ENCODE peak calls at places on chromosomes 5 and 9, in nine cellular contexts. F is ovary; D is upper lobe of right lung; Q is A549; V is heart right ventricle; U is pancreas; B is effector memory CD4-positive, alpha-beta T cell; J is heart left ventricle; S is breast epithelium. G is an unnamed sample.

GRCh38 chr9:84062538-84062937 is 81.9 kb downstream of the RMI1 start:
- DNase-seq in B (no peak), F (no peak), S (no peak), D (no peak), J (no peak), U (no peak), V (peak; percentile 60), Q (no peak), G (no peak)

GRCh38 chr9:130287736-130288135 is 22.2 kb downstream of the HMCN2 start:
- DNase-seq in J (no peak), V (no peak), Q (no peak), S (no peak), U (no peak), B (no peak), F (no peak), D (peak; percentile 20), G (no peak)

GRCh38 chr9:137357166-137357565 is 55.1 kb upstream of the NRARP start:
- DNase-seq in U (no peak), S (no peak), V (no peak), D (peak; percentile 20), B (no peak), F (no peak), Q (no peak), J (no peak), G (peak; percentile 19)

GRCh38 chr5:120367896-120368634 is 96.0 kb upstream of the PRR16 start:
- DNase-seq in Q (no peak), V (no peak), B (no peak), F (no peak), J (no peak), U (no peak), S (no peak), D (no peak), G (no peak)

GRCh38 chr9:27468450-27469110 is 55.5 kb upstream of the IFNK start:
- DNase-seq in D (no peak), Q (no peak), J (no peak), V (no peak), F (no peak), B (no peak), S (no peak), U (no peak), G (no peak)

GRCh38 chr5:128674837-128675446 is 136.9 kb upstream of the FBN2 start:
- DNase-seq in F (no peak), B (no peak), U (peak; percentile 65), Q (peak; percentile 21), S (no peak), V (peak; percentile 9), J (no peak), D (no peak), G (no peak)

GRCh38 chr5:131252824-131253171 is 11.1 kb upstream of the CDC42SE2 start:
- DNase-seq in D (peak; percentile 68), V (peak; percentile 29), B (peak; percentile 81), S (peak; percentile 43), Q (no peak), J (peak; percentile 67), U (no peak), F (no peak), G (no peak)

GRCh38 chr5:43061352-43061751 is 21.2 kb upstream of the ANXA2R start:
- DNase-seq in D (no peak), J (no peak), U (no peak), F (no peak), S (no peak), V (no peak), B (no peak), Q (no peak), G (no peak)

GRCh38 chr5:109694451-109694891 is 4.7 kb downstream of the MAN2A1 start:
- DNase-seq in V (no peak), F (no peak), B (no peak), D (no peak), Q (no peak), U (no peak), J (no peak), S (no peak), G (no peak)

GRCh38 chr5:109693535-109694152 is 3.9 kb downstream of the MAN2A1 start:
- DNase-seq in D (no peak), U (no peak), Q (no peak), V (no peak), S (no peak), J (no peak), F (no peak), B (no peak), G (no peak)

GRCh38 chr5:109697339-109697738 is 7.6 kb downstream of the MAN2A1 start:
- DNase-seq in Q (no peak), J (no peak), F (no peak), V (no peak), U (no peak), D (no peak), S (no peak), B (no peak), G (no peak)

GRCh38 chr5:109692852-109693251 is 3.1 kb downstream of the MAN2A1 start:
- DNase-seq in Q (no peak), F (no peak), V (no peak), U (no peak), D (no peak), J (no peak), S (no peak), B (no peak), G (no peak)

DNA sequence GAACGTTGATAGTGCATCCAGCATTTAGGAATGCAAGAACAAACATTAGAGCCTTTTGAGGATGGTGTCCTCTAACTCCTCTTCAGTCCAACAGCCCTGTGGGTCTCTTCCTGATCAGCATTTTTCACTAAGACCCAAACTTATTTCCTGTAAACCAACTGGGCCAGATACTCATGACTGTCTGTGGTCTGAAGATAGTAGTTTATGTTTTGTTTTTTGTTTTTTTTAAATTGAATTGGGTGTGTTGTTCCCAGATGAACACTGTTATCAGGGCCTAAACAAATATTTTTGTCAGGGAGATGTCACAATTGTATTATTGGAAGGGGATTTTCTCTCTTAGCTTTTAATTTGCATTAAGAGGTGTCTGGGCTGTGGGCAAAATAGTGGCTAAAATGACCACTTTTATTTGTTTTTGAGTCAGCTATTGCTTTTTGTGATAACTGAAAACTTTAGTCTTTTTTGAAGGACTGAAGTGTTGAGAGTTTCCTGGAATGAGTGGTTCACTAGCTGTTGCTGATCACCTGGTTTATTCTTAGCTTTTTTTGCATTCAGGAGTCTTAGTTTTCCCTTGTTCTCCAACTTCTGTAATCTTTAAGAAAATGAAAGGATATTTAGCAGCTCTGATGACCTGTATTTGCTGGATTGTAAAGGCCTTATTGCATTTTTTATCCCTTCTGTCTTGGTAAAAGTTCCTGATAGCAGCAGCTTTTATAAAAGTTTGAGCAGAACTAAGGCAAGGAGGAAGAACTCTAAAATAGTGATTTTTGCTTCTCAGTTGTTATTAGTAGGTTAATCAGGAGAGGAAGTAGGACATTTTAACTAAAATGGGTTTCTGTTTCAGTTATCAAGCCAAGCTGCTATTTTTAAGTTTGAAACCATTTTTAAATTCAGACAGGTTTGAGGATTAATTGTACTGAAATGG is 5.5 kb downstream of the MAN2A1 start:
- DNase-seq in Q (no peak), S (no peak), B (no peak), D (no peak), F (no peak), J (no peak), V (no peak), U (no peak), G (no peak)
- H3K4me3 ChIP-seq in Q (no peak overlapping the region), S (no peak overlapping the region), B (no peak overlapping the region), D (no peak overlapping the region), F (no peak overlapping the region), J (no peak overlapping the region), V (no peak overlapping the region), U (no peak overlapping the region), G (no peak overlapping the region)

GRCh38 chr5:148401604-148402003 is 17.8 kb downstream of the FBXO38 start:
- DNase-seq in J (no peak), V (no peak), D (no peak), Q (no peak), F (no peak), S (no peak), B (no peak), U (no peak), G (no peak)
- H3K27ac ChIP-seq in J (no peak overlapping the region), V (peak overlapping the region; percentile 80), D (peak overlapping the region; percentile 63), Q (no peak overlapping the region), F (no peak overlapping the region), S (no peak overlapping the region), B (no peak overlapping the region), U (no peak overlapping the region), G (peak overlapping the region; percentile 10)

GRCh38 chr9:134392900-134393299 is 66.6 kb downstream of the RXRA start:
- DNase-seq in V (no peak), U (no peak), D (no peak), S (no peak), F (no peak), B (no peak), J (no peak), Q (no peak), G (no peak)

GRCh38 chr9:134390537-134390936 is 64.3 kb downstream of the RXRA start:
- DNase-seq in B (peak; percentile 53), S (no peak), V (no peak), F (no peak), D (no peak), Q (no peak), J (no peak), U (no peak), G (no peak)

GRCh38 chr9:134389659-134390058 is 63.4 kb downstream of the RXRA start:
- DNase-seq in U (no peak), F (no peak), Q (no peak), V (no peak), B (no peak), J (no peak), S (no peak), D (no peak), G (no peak)

GRCh38 chr9:134390947-134391318 is 64.7 kb downstream of the RXRA start:
- DNase-seq in S (no peak), D (no peak), Q (no peak), V (no peak), J (no peak), F (no peak), B (no peak), U (no peak), G (no peak)

DNA sequence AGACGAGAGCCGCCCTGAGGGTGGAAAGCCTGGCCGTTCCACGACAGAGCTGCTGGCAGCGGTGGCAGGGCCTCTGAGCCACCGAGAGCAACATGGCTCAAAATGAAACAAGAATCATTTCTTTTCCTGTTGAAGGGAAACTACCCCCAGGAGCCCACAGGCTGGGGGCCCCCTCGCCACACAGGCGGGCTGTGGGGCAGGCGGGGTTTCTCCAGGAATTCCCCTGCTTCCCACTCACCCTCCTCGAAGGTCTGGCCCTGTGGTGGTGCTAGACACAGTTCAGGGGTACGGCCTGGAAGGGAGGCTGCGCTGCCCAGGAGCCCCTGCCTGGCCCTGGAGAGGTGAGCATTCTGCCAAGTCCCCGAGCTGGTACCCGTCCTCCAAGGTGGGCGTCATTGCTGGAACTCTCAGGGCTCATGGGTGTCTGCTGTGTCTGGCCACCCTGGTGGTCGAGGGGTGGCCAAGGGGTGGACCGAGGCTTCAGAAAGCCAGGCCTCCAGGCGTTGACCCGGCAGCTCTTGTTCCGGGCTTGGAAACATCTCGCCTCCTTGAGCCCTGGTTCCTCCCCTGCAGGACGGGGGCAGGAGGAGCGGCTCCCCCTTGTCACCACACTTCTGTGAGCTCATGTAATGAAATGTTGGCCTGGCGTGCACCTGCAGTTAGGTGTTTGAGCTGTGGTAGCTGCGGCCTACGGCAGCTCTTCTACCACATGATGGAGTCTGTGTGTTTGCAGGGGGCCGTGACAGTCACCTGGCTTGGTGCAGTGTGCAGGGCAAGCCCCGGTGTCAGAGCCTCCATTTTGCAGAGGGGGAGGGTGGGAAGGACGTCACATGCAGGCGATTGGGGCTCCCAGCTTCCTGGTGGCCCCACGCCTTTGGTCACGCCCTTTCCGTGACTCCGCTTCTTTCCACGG is 65.3 kb downstream of the RXRA start:
- DNase-seq in J (no peak), U (no peak), B (peak; percentile 71), V (no peak), S (no peak), Q (no peak), F (no peak), D (no peak), G (no peak)
- H3K4me3 ChIP-seq in J (no peak overlapping the region), U (no peak overlapping the region), B (peak overlapping the region; percentile 27), V (no peak overlapping the region), S (peak overlapping the region; percentile 6), Q (no peak overlapping the region), F (no peak overlapping the region), D (no peak overlapping the region), G (peak overlapping the region; percentile 20)

GRCh38 chr9:89497181-89497963 is 541 bp downstream of the SEMA4D start:
- DNase-seq in Q (peak; percentile 24), J (no peak), B (no peak), U (no peak), V (no peak), F (no peak), D (no peak), S (no peak), G (no peak)

GRCh38 chr9:89498845-89499480 is 1.1 kb upstream of the SEMA4D start:
- DNase-seq in V (no peak), B (peak; percentile 50), F (no peak), U (no peak), S (no peak), Q (no peak), J (no peak), D (no peak), G (no peak)

GRCh38 chr9:89500008-89500407 is 2.1 kb upstream of the SEMA4D start:
- DNase-seq in D (no peak), Q (no peak), F (no peak), S (no peak), U (no peak), V (no peak), J (no peak), B (no peak), G (no peak)

GRCh38 chr9:89496645-89497044 is 1.3 kb downstream of the SEMA4D start:
- DNase-seq in Q (no peak), S (no peak), B (no peak), J (no peak), V (no peak), D (no peak), F (no peak), U (no peak), G (no peak)

GRCh38 chr9:89497978-89498844 is at the start of gene SEMA4D:
- DNase-seq in D (peak; percentile 85), J (no peak), S (peak; percentile 42), Q (peak; percentile 44), V (peak; percentile 64), F (peak; percentile 81), U (peak; percentile 54), B (peak; percentile 63), G (no peak)
- H3K27ac ChIP-seq in D (peak within 1 kb of the TSS; percentile 47), J (peak within 1 kb of the TSS; percentile 55), S (peak within 1 kb of the TSS; percentile 52), Q (peak within 1 kb of the TSS; percentile 87), V (peak within 1 kb of the TSS; percentile 90), F (no peak within 1 kb of the TSS), U (no peak within 1 kb of the TSS), B (peak within 1 kb of the TSS; percentile 74), G (peak within 1 kb of the TSS; percentile 47)